ENCODE peak calls at places on chromosomes 5 and 9, in seven cellular contexts. One of them, this sample, is unnamed.

GRCh38 chr9:110835859-110836271 is 167.3 kb downstream of the MUSK start:
- DNase-seq in H9: no peak
- DNase-seq in H1: no peak
- DNase-seq in neuronal stem cell: no peak
- DNase-seq in mesenchymal stem cell: peak
- DNase-seq in IMR-90: peak
- DNase-seq in trophoblast cell: no peak
- DNase-seq in this sample: no peak

GRCh38 chr9:76321185-76321828 is 72.9 kb downstream of the RFK start:
- DNase-seq in H9: no peak
- DNase-seq in H1: peak
- DNase-seq in neuronal stem cell: no peak
- DNase-seq in mesenchymal stem cell: peak
- DNase-seq in IMR-90: peak
- DNase-seq in trophoblast cell: peak
- DNase-seq in this sample: peak

GRCh38 chr9:123622696-123623095 is 266.7 kb downstream of the CRB2 start:
- DNase-seq in H9: no peak
- DNase-seq in H1: no peak
- DNase-seq in neuronal stem cell: no peak
- DNase-seq in mesenchymal stem cell: no peak
- DNase-seq in IMR-90: no peak
- DNase-seq in trophoblast cell: no peak
- DNase-seq in this sample: no peak

GRCh38 chr9:121024237-121024636 is 25.8 kb downstream of the C5 start:
- DNase-seq in H9: no peak
- DNase-seq in H1: no peak
- DNase-seq in neuronal stem cell: no peak
- DNase-seq in mesenchymal stem cell: no peak
- DNase-seq in IMR-90: no peak
- DNase-seq in trophoblast cell: no peak
- DNase-seq in this sample: no peak

GRCh38 chr9:71254592-71255277 is 133.3 kb upstream of the TRPM3 start:
- DNase-seq in H9: no peak
- DNase-seq in H1: no peak
- DNase-seq in neuronal stem cell: no peak
- DNase-seq in mesenchymal stem cell: no peak
- DNase-seq in IMR-90: no peak
- DNase-seq in trophoblast cell: peak
- DNase-seq in this sample: no peak

GRCh38 chr5:73391441-73391871 is 57.1 kb downstream of the FOXD1 start:
- DNase-seq in H9: no peak
- DNase-seq in H1: no peak
- DNase-seq in neuronal stem cell: no peak
- DNase-seq in mesenchymal stem cell: peak
- DNase-seq in IMR-90: peak
- DNase-seq in trophoblast cell: no peak
- DNase-seq in this sample: no peak

GRCh38 chr9:37639874-37640273 is 10.9 kb upstream of the FRMPD1 start:
- DNase-seq in H9: no peak
- DNase-seq in H1: no peak
- DNase-seq in neuronal stem cell: no peak
- DNase-seq in mesenchymal stem cell: no peak
- DNase-seq in IMR-90: no peak
- DNase-seq in trophoblast cell: peak
- DNase-seq in this sample: no peak

GRCh38 chr5:4630031-4630430 is 510.1 kb upstream of the ADAMTS16 start:
- DNase-seq in H9: no peak
- DNase-seq in H1: no peak
- DNase-seq in neuronal stem cell: no peak
- DNase-seq in mesenchymal stem cell: no peak
- DNase-seq in IMR-90: no peak
- DNase-seq in trophoblast cell: no peak
- DNase-seq in this sample: no peak

GRCh38 chr9:106892632-106893031 is 29.7 kb downstream of the ZNF462 start:
- DNase-seq in H9: peak
- DNase-seq in H1: peak
- DNase-seq in neuronal stem cell: peak
- DNase-seq in mesenchymal stem cell: peak
- DNase-seq in IMR-90: peak
- DNase-seq in trophoblast cell: peak
- DNase-seq in this sample: peak

GRCh38 chr9:86682240-86682639 is 265.1 kb downstream of the GAS1 start:
- DNase-seq in H9: no peak
- DNase-seq in H1: no peak
- DNase-seq in neuronal stem cell: no peak
- DNase-seq in mesenchymal stem cell: no peak
- DNase-seq in IMR-90: no peak
- DNase-seq in trophoblast cell: no peak
- DNase-seq in this sample: no peak

GRCh38 chr5:65197899-65198776 is 283.6 kb downstream of the ADAMTS6 start:
- DNase-seq in H9: no peak
- DNase-seq in H1: no peak
- DNase-seq in neuronal stem cell: no peak
- DNase-seq in mesenchymal stem cell: no peak
- DNase-seq in IMR-90: no peak
- DNase-seq in trophoblast cell: no peak
- DNase-seq in this sample: peak

GRCh38 chr9:33354651-33355211 is 47.6 kb downstream of the AQP7 start:
- DNase-seq in H9: no peak
- DNase-seq in H1: no peak
- DNase-seq in neuronal stem cell: no peak
- DNase-seq in mesenchymal stem cell: peak
- DNase-seq in IMR-90: peak
- DNase-seq in trophoblast cell: no peak
- DNase-seq in this sample: no peak

GRCh38 chr5:173333900-173334685 is 5.9 kb upstream of the STC2 start:
- DNase-seq in H9: no peak
- DNase-seq in H1: no peak
- DNase-seq in neuronal stem cell: no peak
- DNase-seq in mesenchymal stem cell: peak
- DNase-seq in IMR-90: peak
- DNase-seq in trophoblast cell: no peak
- DNase-seq in this sample: no peak

GRCh38 chr5:96177303-96177869 is 215.7 kb upstream of the ELL2 start:
- DNase-seq in H9: no peak
- DNase-seq in H1: no peak
- DNase-seq in neuronal stem cell: no peak
- DNase-seq in mesenchymal stem cell: peak
- DNase-seq in IMR-90: peak
- DNase-seq in trophoblast cell: peak
- DNase-seq in this sample: no peak

GRCh38 chr5:177392765-177393164 is 7.7 kb downstream of the PFN3 start:
- DNase-seq in H9: no peak
- DNase-seq in H1: no peak
- DNase-seq in neuronal stem cell: no peak
- DNase-seq in mesenchymal stem cell: no peak
- DNase-seq in IMR-90: no peak
- DNase-seq in trophoblast cell: no peak
- DNase-seq in this sample: no peak

GRCh38 chr5:132688536-132689409 is 15.0 kb downstream of the IL4 start:
- DNase-seq in H9: no peak
- DNase-seq in H1: no peak
- DNase-seq in neuronal stem cell: no peak
- DNase-seq in mesenchymal stem cell: no peak
- DNase-seq in IMR-90: peak
- DNase-seq in trophoblast cell: no peak
- DNase-seq in this sample: no peak

GRCh38 chr5:143775258-143775657 is 36.7 kb upstream of the HMHB1 start:
- DNase-seq in H9: no peak
- DNase-seq in H1: no peak
- DNase-seq in neuronal stem cell: no peak
- DNase-seq in mesenchymal stem cell: peak
- DNase-seq in IMR-90: peak
- DNase-seq in trophoblast cell: no peak
- DNase-seq in this sample: no peak

GRCh38 chr5:143770430-143770829 is 41.5 kb upstream of the HMHB1 start:
- DNase-seq in H9: no peak
- DNase-seq in H1: no peak
- DNase-seq in neuronal stem cell: no peak
- DNase-seq in mesenchymal stem cell: no peak
- DNase-seq in IMR-90: no peak
- DNase-seq in trophoblast cell: no peak
- DNase-seq in this sample: peak

GRCh38 chr5:143772621-143773020 is 39.3 kb upstream of the HMHB1 start:
- DNase-seq in H9: no peak
- DNase-seq in H1: no peak
- DNase-seq in neuronal stem cell: no peak
- DNase-seq in mesenchymal stem cell: no peak
- DNase-seq in IMR-90: no peak
- DNase-seq in trophoblast cell: no peak
- DNase-seq in this sample: no peak

GRCh38 chr5:143767162-143767561 is 44.8 kb upstream of the HMHB1 start:
- DNase-seq in H9: no peak
- DNase-seq in H1: no peak
- DNase-seq in neuronal stem cell: no peak
- DNase-seq in mesenchymal stem cell: no peak
- DNase-seq in IMR-90: no peak
- DNase-seq in trophoblast cell: no peak
- DNase-seq in this sample: no peak

GRCh38 chr5:143771229-143772001 is 40.5 kb upstream of the HMHB1 start:
- DNase-seq in H9: no peak
- DNase-seq in H1: no peak
- DNase-seq in neuronal stem cell: no peak
- DNase-seq in mesenchymal stem cell: peak
- DNase-seq in IMR-90: peak
- DNase-seq in trophoblast cell: no peak
- DNase-seq in this sample: no peak
- H3K18ac ChIP-seq in H9: no peak
- H3K18ac ChIP-seq in H1: no peak
- H3K18ac ChIP-seq in neuronal stem cell: no peak
- H3K18ac ChIP-seq in mesenchymal stem cell: peak
- H3K18ac ChIP-seq in IMR-90: peak
- H3K18ac ChIP-seq in trophoblast cell: no peak
- H3K18ac ChIP-seq in this sample: peak

GRCh38 chr5:78644129-78644528 is 4.4 kb downstream of the LHFPL2 start:
- DNase-seq in H9: no peak
- DNase-seq in H1: no peak
- DNase-seq in neuronal stem cell: no peak
- DNase-seq in mesenchymal stem cell: no peak
- DNase-seq in IMR-90: no peak
- DNase-seq in trophoblast cell: no peak
- DNase-seq in this sample: no peak

GRCh38 chr5:78647838-78648358 is 674 bp downstream of the LHFPL2 start:
- DNase-seq in H9: peak
- DNase-seq in H1: no peak
- DNase-seq in neuronal stem cell: no peak
- DNase-seq in mesenchymal stem cell: peak
- DNase-seq in IMR-90: peak
- DNase-seq in trophoblast cell: peak
- DNase-seq in this sample: peak

GRCh38 chr5:78642701-78643100 is 5.9 kb downstream of the LHFPL2 start:
- DNase-seq in H9: no peak
- DNase-seq in H1: no peak
- DNase-seq in neuronal stem cell: no peak
- DNase-seq in mesenchymal stem cell: no peak
- DNase-seq in IMR-90: no peak
- DNase-seq in trophoblast cell: no peak
- DNase-seq in this sample: no peak

GRCh38 chr5:78647411-78647818 is 1.2 kb downstream of the LHFPL2 start:
- DNase-seq in H9: peak
- DNase-seq in H1: no peak
- DNase-seq in neuronal stem cell: no peak
- DNase-seq in mesenchymal stem cell: peak
- DNase-seq in IMR-90: peak
- DNase-seq in trophoblast cell: no peak
- DNase-seq in this sample: peak

DNA sequence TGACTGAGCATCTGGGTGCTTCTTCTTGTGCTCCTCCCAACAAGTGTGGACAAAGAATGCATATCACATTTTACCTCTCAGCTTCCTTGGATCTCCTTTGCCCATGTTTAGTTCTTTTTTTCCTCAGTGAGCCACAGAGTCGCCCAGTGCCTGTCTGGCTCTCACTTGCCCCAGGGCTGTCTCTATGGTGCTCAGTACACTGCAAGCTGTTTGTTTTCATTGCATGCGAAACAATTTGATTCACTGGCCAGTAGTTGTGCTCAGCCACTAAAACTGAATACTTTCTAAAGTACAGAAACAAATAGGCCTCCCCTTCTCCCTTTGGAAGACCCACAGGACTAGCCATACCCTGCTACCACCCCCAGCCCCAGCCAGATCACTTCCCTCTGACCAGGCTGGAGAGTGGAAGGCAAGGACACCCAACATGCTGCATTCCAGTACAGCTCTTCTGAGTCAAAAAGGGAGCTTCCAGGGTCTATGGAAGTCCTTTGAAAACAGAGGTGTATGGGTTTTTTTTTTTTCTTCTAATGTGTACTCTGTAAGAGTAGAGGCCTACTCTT is 3.8 kb downstream of the LHFPL2 start:
- DNase-seq in H9: no peak
- DNase-seq in H1: no peak
- DNase-seq in neuronal stem cell: no peak
- DNase-seq in mesenchymal stem cell: no peak
- DNase-seq in IMR-90: peak
- DNase-seq in trophoblast cell: no peak
- DNase-seq in this sample: no peak
- H2BK120ac ChIP-seq in H9: no peak
- H2BK120ac ChIP-seq in H1: no peak
- H2BK120ac ChIP-seq in neuronal stem cell: no peak
- H2BK120ac ChIP-seq in mesenchymal stem cell: no peak
- H2BK120ac ChIP-seq in IMR-90: no peak
- H2BK120ac ChIP-seq in trophoblast cell: peak
- H2BK120ac ChIP-seq in this sample: no peak

GRCh38 chr9:127694890-127695735 is 11.7 kb upstream of the CFAP157 start:
- DNase-seq in H9: no peak
- DNase-seq in H1: no peak
- DNase-seq in neuronal stem cell: no peak
- DNase-seq in mesenchymal stem cell: no peak
- DNase-seq in IMR-90: no peak
- DNase-seq in trophoblast cell: no peak
- DNase-seq in this sample: no peak
- H3K18ac ChIP-seq in H9: no peak
- H3K18ac ChIP-seq in H1: no peak
- H3K18ac ChIP-seq in neuronal stem cell: no peak
- H3K18ac ChIP-seq in mesenchymal stem cell: no peak
- H3K18ac ChIP-seq in IMR-90: no peak
- H3K18ac ChIP-seq in trophoblast cell: no peak
- H3K18ac ChIP-seq in this sample: no peak

GRCh38 chr9:12740845-12741244 is 34.0 kb upstream of the LURAP1L start:
- DNase-seq in H9: no peak
- DNase-seq in H1: no peak
- DNase-seq in neuronal stem cell: no peak
- DNase-seq in mesenchymal stem cell: no peak
- DNase-seq in IMR-90: peak
- DNase-seq in trophoblast cell: no peak
- DNase-seq in this sample: no peak

GRCh38 chr9:12739014-12739413 is 35.8 kb upstream of the LURAP1L start:
- DNase-seq in H9: no peak
- DNase-seq in H1: no peak
- DNase-seq in neuronal stem cell: no peak
- DNase-seq in mesenchymal stem cell: peak
- DNase-seq in IMR-90: peak
- DNase-seq in trophoblast cell: no peak
- DNase-seq in this sample: peak

GRCh38 chr9:12738296-12738695 is 36.5 kb upstream of the LURAP1L start:
- DNase-seq in H9: no peak
- DNase-seq in H1: no peak
- DNase-seq in neuronal stem cell: no peak
- DNase-seq in mesenchymal stem cell: no peak
- DNase-seq in IMR-90: no peak
- DNase-seq in trophoblast cell: no peak
- DNase-seq in this sample: no peak

GRCh38 chr9:12735669-12736068 is 39.2 kb upstream of the LURAP1L start:
- DNase-seq in H9: no peak
- DNase-seq in H1: no peak
- DNase-seq in neuronal stem cell: no peak
- DNase-seq in mesenchymal stem cell: no peak
- DNase-seq in IMR-90: no peak
- DNase-seq in trophoblast cell: no peak
- DNase-seq in this sample: no peak

GRCh38 chr9:12737871-12738270 is 36.9 kb upstream of the LURAP1L start:
- DNase-seq in H9: no peak
- DNase-seq in H1: no peak
- DNase-seq in neuronal stem cell: no peak
- DNase-seq in mesenchymal stem cell: no peak
- DNase-seq in IMR-90: no peak
- DNase-seq in trophoblast cell: no peak
- DNase-seq in this sample: no peak
- H2BK120ac ChIP-seq in H9: no peak
- H2BK120ac ChIP-seq in H1: no peak
- H2BK120ac ChIP-seq in neuronal stem cell: no peak
- H2BK120ac ChIP-seq in mesenchymal stem cell: no peak
- H2BK120ac ChIP-seq in IMR-90: no peak
- H2BK120ac ChIP-seq in trophoblast cell: no peak
- H2BK120ac ChIP-seq in this sample: no peak